ENCODE peak calls at places on chromosomes 7 and 10, in nine cellular contexts. One of them, this sample, is unnamed.
A peak's percentile ranks its signal among the peaks of the same experiment; 100 is the strongest.

GRCh38 chr10:69801434-69802315 is at the start of gene COL13A1:
- DNase-seq in gastrocnemius medialis: peak; percentile 38
- DNase-seq in testis: peak; percentile 18
- DNase-seq in GM12878: no peak
- DNase-seq in tibial nerve: no peak
- DNase-seq in right lobe of liver: peak; percentile 39
- DNase-seq in heart left ventricle: peak; percentile 38
- DNase-seq in transverse colon: peak; percentile 27
- DNase-seq in body of pancreas: peak; percentile 31
- DNase-seq in this sample: peak; percentile 51

GRCh38 chr10:128024426-128024825 is 101.8 kb downstream of the MKI67 start:
- DNase-seq in transverse colon: no peak
- DNase-seq in body of pancreas: no peak
- DNase-seq in heart left ventricle: no peak
- DNase-seq in testis: no peak
- DNase-seq in tibial nerve: no peak
- DNase-seq in GM12878: no peak
- DNase-seq in right lobe of liver: no peak
- DNase-seq in gastrocnemius medialis: no peak
- DNase-seq in this sample: no peak

GRCh38 chr10:13634207-13634606 is 47.4 kb downstream of the PRPF18 start:
- DNase-seq in GM12878: no peak
- DNase-seq in body of pancreas: no peak
- DNase-seq in transverse colon: no peak
- DNase-seq in testis: no peak
- DNase-seq in gastrocnemius medialis: no peak
- DNase-seq in tibial nerve: no peak
- DNase-seq in heart left ventricle: no peak
- DNase-seq in right lobe of liver: no peak
- DNase-seq in this sample: no peak

GRCh38 chr7:45973725-45974532 is 52.9 kb upstream of the IGFBP3 start:
- DNase-seq in testis: peak; percentile 48
- DNase-seq in right lobe of liver: no peak
- DNase-seq in gastrocnemius medialis: no peak
- DNase-seq in transverse colon: no peak
- DNase-seq in heart left ventricle: no peak
- DNase-seq in body of pancreas: peak; percentile 22
- DNase-seq in tibial nerve: no peak
- DNase-seq in GM12878: no peak
- DNase-seq in this sample: no peak

GRCh38 chr7:95047291-95047690 is 139.9 kb downstream of the PPP1R9A start:
- DNase-seq in GM12878: no peak
- DNase-seq in testis: no peak
- DNase-seq in body of pancreas: no peak
- DNase-seq in tibial nerve: no peak
- DNase-seq in transverse colon: no peak
- DNase-seq in right lobe of liver: no peak
- DNase-seq in heart left ventricle: no peak
- DNase-seq in gastrocnemius medialis: no peak
- DNase-seq in this sample: no peak

GRCh38 chr7:17598846-17599245 is 300.4 kb downstream of the AHR start:
- DNase-seq in heart left ventricle: no peak
- DNase-seq in GM12878: no peak
- DNase-seq in gastrocnemius medialis: no peak
- DNase-seq in transverse colon: no peak
- DNase-seq in right lobe of liver: no peak
- DNase-seq in testis: no peak
- DNase-seq in body of pancreas: no peak
- DNase-seq in tibial nerve: no peak
- DNase-seq in this sample: no peak

GRCh38 chr10:112383325-112383724 is 9.4 kb downstream of the ACSL5 start:
- DNase-seq in transverse colon: peak; percentile 72
- DNase-seq in heart left ventricle: no peak
- DNase-seq in right lobe of liver: peak; percentile 36
- DNase-seq in body of pancreas: no peak
- DNase-seq in tibial nerve: no peak
- DNase-seq in testis: no peak
- DNase-seq in GM12878: no peak
- DNase-seq in gastrocnemius medialis: no peak
- DNase-seq in this sample: no peak

GRCh38 chr7:149719050-149719899 is 54.1 kb downstream of the ZNF467 start:
- DNase-seq in gastrocnemius medialis: no peak
- DNase-seq in GM12878: no peak
- DNase-seq in testis: peak; percentile 14
- DNase-seq in body of pancreas: no peak
- DNase-seq in transverse colon: no peak
- DNase-seq in heart left ventricle: no peak
- DNase-seq in tibial nerve: no peak
- DNase-seq in right lobe of liver: no peak
- DNase-seq in this sample: no peak

GRCh38 chr10:124697443-124697836 is 46.7 kb downstream of the FAM53B start:
- DNase-seq in gastrocnemius medialis: no peak
- DNase-seq in body of pancreas: no peak
- DNase-seq in transverse colon: no peak
- DNase-seq in tibial nerve: no peak
- DNase-seq in heart left ventricle: no peak
- DNase-seq in testis: no peak
- DNase-seq in right lobe of liver: peak; percentile 14
- DNase-seq in GM12878: no peak
- DNase-seq in this sample: no peak

GRCh38 chr10:12255048-12255447 is 59.1 kb downstream of the CDC123 start:
- DNase-seq in body of pancreas: no peak
- DNase-seq in gastrocnemius medialis: no peak
- DNase-seq in right lobe of liver: no peak
- DNase-seq in testis: no peak
- DNase-seq in tibial nerve: no peak
- DNase-seq in GM12878: no peak
- DNase-seq in heart left ventricle: no peak
- DNase-seq in transverse colon: no peak
- DNase-seq in this sample: no peak

GRCh38 chr10:52004342-52004949 is 305.1 kb upstream of the CSTF2T start:
- DNase-seq in body of pancreas: no peak
- DNase-seq in testis: no peak
- DNase-seq in heart left ventricle: no peak
- DNase-seq in transverse colon: no peak
- DNase-seq in GM12878: no peak
- DNase-seq in right lobe of liver: no peak
- DNase-seq in gastrocnemius medialis: no peak
- DNase-seq in tibial nerve: no peak
- DNase-seq in this sample: no peak

GRCh38 chr7:24991333-24991732 is 11.4 kb upstream of the OSBPL3 start:
- DNase-seq in GM12878: no peak
- DNase-seq in heart left ventricle: no peak
- DNase-seq in gastrocnemius medialis: no peak
- DNase-seq in right lobe of liver: no peak
- DNase-seq in body of pancreas: no peak
- DNase-seq in testis: no peak
- DNase-seq in tibial nerve: no peak
- DNase-seq in transverse colon: no peak
- DNase-seq in this sample: no peak

GRCh38 chr7:32250494-32251260 is 180.5 kb upstream of the PDE1C start:
- DNase-seq in transverse colon: no peak
- DNase-seq in GM12878: no peak
- DNase-seq in right lobe of liver: peak; percentile 18
- DNase-seq in gastrocnemius medialis: no peak
- DNase-seq in body of pancreas: peak; percentile 43
- DNase-seq in heart left ventricle: no peak
- DNase-seq in testis: no peak
- DNase-seq in tibial nerve: no peak
- DNase-seq in this sample: no peak

GRCh38 chr7:138890467-138890781 is 90.8 kb downstream of the KIAA1549 start:
- DNase-seq in GM12878: no peak
- DNase-seq in right lobe of liver: no peak
- DNase-seq in heart left ventricle: no peak
- DNase-seq in body of pancreas: no peak
- DNase-seq in transverse colon: no peak
- DNase-seq in tibial nerve: no peak
- DNase-seq in testis: no peak
- DNase-seq in gastrocnemius medialis: no peak
- DNase-seq in this sample: no peak

GRCh38 chr7:110922906-110923305 is 168.0 kb upstream of the LRRN3 start:
- DNase-seq in heart left ventricle: no peak
- DNase-seq in GM12878: no peak
- DNase-seq in body of pancreas: no peak
- DNase-seq in right lobe of liver: no peak
- DNase-seq in testis: no peak
- DNase-seq in gastrocnemius medialis: no peak
- DNase-seq in transverse colon: no peak
- DNase-seq in tibial nerve: no peak
- DNase-seq in this sample: no peak

GRCh38 chr10:4533626-4534025 is 292.4 kb upstream of the AKR1E2 start:
- DNase-seq in tibial nerve: no peak
- DNase-seq in testis: no peak
- DNase-seq in GM12878: no peak
- DNase-seq in transverse colon: no peak
- DNase-seq in gastrocnemius medialis: no peak
- DNase-seq in right lobe of liver: no peak
- DNase-seq in heart left ventricle: no peak
- DNase-seq in body of pancreas: no peak
- DNase-seq in this sample: no peak

GRCh38 chr7:130732980-130733865 is 784 bp downstream of the KLF14 start:
- DNase-seq in right lobe of liver: peak; percentile 35
- DNase-seq in tibial nerve: no peak
- DNase-seq in gastrocnemius medialis: peak; percentile 15
- DNase-seq in GM12878: no peak
- DNase-seq in transverse colon: peak; percentile 41
- DNase-seq in testis: peak; percentile 65
- DNase-seq in body of pancreas: peak; percentile 68
- DNase-seq in heart left ventricle: no peak
- DNase-seq in this sample: peak; percentile 2

GRCh38 chr7:90582164-90582563 is 14.0 kb upstream of the CDK14 start:
- DNase-seq in right lobe of liver: no peak
- DNase-seq in tibial nerve: no peak
- DNase-seq in body of pancreas: no peak
- DNase-seq in transverse colon: no peak
- DNase-seq in testis: no peak
- DNase-seq in GM12878: no peak
- DNase-seq in gastrocnemius medialis: no peak
- DNase-seq in heart left ventricle: no peak
- DNase-seq in this sample: no peak

GRCh38 chr10:15419279-15419874 is 48.3 kb upstream of the FAM171A1 start:
- DNase-seq in transverse colon: peak; percentile 47
- DNase-seq in testis: peak; percentile 62
- DNase-seq in tibial nerve: no peak
- DNase-seq in gastrocnemius medialis: no peak
- DNase-seq in heart left ventricle: no peak
- DNase-seq in body of pancreas: peak; percentile 65
- DNase-seq in right lobe of liver: no peak
- DNase-seq in GM12878: no peak
- DNase-seq in this sample: peak; percentile 29

GRCh38 chr10:104318096-104318725 is 20.1 kb downstream of the ITPRIP start:
- DNase-seq in right lobe of liver: no peak
- DNase-seq in testis: no peak
- DNase-seq in transverse colon: no peak
- DNase-seq in heart left ventricle: no peak
- DNase-seq in GM12878: no peak
- DNase-seq in body of pancreas: no peak
- DNase-seq in gastrocnemius medialis: no peak
- DNase-seq in tibial nerve: peak; percentile 7
- DNase-seq in this sample: no peak

GRCh38 chr7:111308691-111309090 is 217.8 kb downstream of the LRRN3 start:
- DNase-seq in testis: no peak
- DNase-seq in heart left ventricle: no peak
- DNase-seq in GM12878: no peak
- DNase-seq in gastrocnemius medialis: no peak
- DNase-seq in tibial nerve: no peak
- DNase-seq in transverse colon: no peak
- DNase-seq in body of pancreas: no peak
- DNase-seq in right lobe of liver: no peak
- DNase-seq in this sample: no peak

GRCh38 chr10:103553743-103554487 is 60.4 kb downstream of the NEURL1 start:
- DNase-seq in gastrocnemius medialis: no peak
- DNase-seq in GM12878: no peak
- DNase-seq in right lobe of liver: no peak
- DNase-seq in transverse colon: no peak
- DNase-seq in body of pancreas: peak; percentile 4
- DNase-seq in tibial nerve: no peak
- DNase-seq in heart left ventricle: no peak
- DNase-seq in testis: no peak
- DNase-seq in this sample: no peak

DNA sequence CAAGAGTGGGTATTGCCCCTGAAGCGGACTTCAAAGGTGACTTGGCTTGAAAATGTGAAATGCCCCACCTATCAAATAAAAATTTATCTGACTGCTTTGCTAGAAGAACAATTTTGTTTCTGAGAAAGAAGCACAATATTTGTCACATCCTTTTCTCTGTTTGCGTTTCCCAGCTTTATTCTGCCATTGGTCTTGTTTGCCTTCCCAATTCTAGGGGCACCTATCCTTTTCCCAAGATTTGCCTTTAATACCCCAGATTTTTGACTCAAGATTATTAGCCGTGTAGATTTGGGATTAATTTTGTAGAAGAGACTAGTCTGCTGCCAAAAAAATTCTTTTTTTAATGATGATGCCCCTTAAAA is 110.2 kb upstream of the LRGUK start:
- DNase-seq in gastrocnemius medialis: no peak
- DNase-seq in heart left ventricle: no peak
- DNase-seq in tibial nerve: no peak
- DNase-seq in body of pancreas: no peak
- DNase-seq in GM12878: no peak
- DNase-seq in testis: no peak
- DNase-seq in right lobe of liver: no peak
- DNase-seq in transverse colon: no peak
- DNase-seq in this sample: no peak
- TF ChIP-seq CTCF in gastrocnemius medialis: no peak
- TF ChIP-seq CTCF in heart left ventricle: no peak
- TF ChIP-seq CTCF in tibial nerve: no peak
- TF ChIP-seq CTCF in body of pancreas: no peak
- TF ChIP-seq CTCF in GM12878: no peak
- TF ChIP-seq CTCF in testis: no peak
- TF ChIP-seq CTCF in right lobe of liver: no peak
- TF ChIP-seq CTCF in transverse colon: no peak
- TF ChIP-seq CTCF in this sample: peak; percentile 14

GRCh38 chr7:97971990-97972943 is 17.7 kb downstream of the OCM2 start:
- DNase-seq in right lobe of liver: peak; percentile 84
- DNase-seq in transverse colon: peak; percentile 87
- DNase-seq in heart left ventricle: peak; percentile 72
- DNase-seq in gastrocnemius medialis: peak; percentile 46
- DNase-seq in body of pancreas: peak; percentile 90
- DNase-seq in GM12878: peak; percentile 33
- DNase-seq in testis: peak; percentile 91
- DNase-seq in tibial nerve: peak; percentile 48
- DNase-seq in this sample: peak; percentile 75
- TF ChIP-seq POLR2A in right lobe of liver: peak; percentile 51
- TF ChIP-seq POLR2A in transverse colon: peak; percentile 51
- TF ChIP-seq POLR2A in heart left ventricle: peak; percentile 28
- TF ChIP-seq POLR2A in gastrocnemius medialis: no peak
- TF ChIP-seq POLR2A in body of pancreas: peak; percentile 72
- TF ChIP-seq POLR2A in GM12878: peak; percentile 86
- TF ChIP-seq POLR2A in testis: no peak
- TF ChIP-seq POLR2A in tibial nerve: no peak
- TF ChIP-seq POLR2A in this sample: no peak

GRCh38 chr7:54664235-54665228 is 94.5 kb downstream of the SEC61G start:
- DNase-seq in tibial nerve: no peak
- DNase-seq in gastrocnemius medialis: no peak
- DNase-seq in right lobe of liver: peak; percentile 76
- DNase-seq in heart left ventricle: peak; percentile 11
- DNase-seq in testis: peak; percentile 81
- DNase-seq in body of pancreas: peak; percentile 73
- DNase-seq in GM12878: no peak
- DNase-seq in transverse colon: peak; percentile 72
- DNase-seq in this sample: peak; percentile 58
- H3K4me3 ChIP-seq in tibial nerve: no peak overlapping the region
- H3K4me3 ChIP-seq in gastrocnemius medialis: peak overlapping the region; percentile 20
- H3K4me3 ChIP-seq in right lobe of liver: peak overlapping the region; percentile 29
- H3K4me3 ChIP-seq in heart left ventricle: peak overlapping the region; percentile 45
- H3K4me3 ChIP-seq in testis: peak overlapping the region; percentile 31
- H3K4me3 ChIP-seq in body of pancreas: no peak overlapping the region
- H3K4me3 ChIP-seq in GM12878: no peak overlapping the region
- H3K4me3 ChIP-seq in transverse colon: peak overlapping the region; percentile 14
- H3K4me3 ChIP-seq in this sample: peak overlapping the region; percentile 6

GRCh38 chr10:90087197-90088007 is 386.0 kb downstream of the KIF20B start:
- DNase-seq in GM12878: peak; percentile 69
- DNase-seq in tibial nerve: no peak
- DNase-seq in right lobe of liver: no peak
- DNase-seq in testis: no peak
- DNase-seq in heart left ventricle: no peak
- DNase-seq in transverse colon: no peak
- DNase-seq in gastrocnemius medialis: no peak
- DNase-seq in body of pancreas: no peak
- DNase-seq in this sample: no peak
- TF ChIP-seq CTCF in GM12878: no peak
- TF ChIP-seq CTCF in tibial nerve: no peak
- TF ChIP-seq CTCF in right lobe of liver: no peak
- TF ChIP-seq CTCF in testis: no peak
- TF ChIP-seq CTCF in heart left ventricle: no peak
- TF ChIP-seq CTCF in transverse colon: no peak
- TF ChIP-seq CTCF in gastrocnemius medialis: no peak
- TF ChIP-seq CTCF in body of pancreas: no peak
- TF ChIP-seq CTCF in this sample: no peak